ENCODE peak calls at places on chromosomes 7 and 10, in nine cellular contexts. R is CD4-positive, alpha-beta T cell; K is stimulated activated CD4-positive, alpha-beta T cell treated with anti-CD3 and anti-CD28 coated beads, Interleukin-4, amount 100 ng/mL, for 24 hours; Z is occipital lobe; U is KBM-7; C is GOT3; B is stimulated activated naive CD4-positive, alpha-beta T cell; G is Calu3; O is NCI-H460. T is an unnamed sample.

GRCh38 chr7:151140826-151141225 is 26.7 kb downstream of the GBX1 start:
- DNase-seq in G (no peak), B (no peak), R (no peak), O (no peak), K (no peak), Z (no peak), U (no peak), C (no peak), T (no peak)

GRCh38 chr10:67790534-67791408 is 47.2 kb downstream of the DNAJC12 start:
- DNase-seq in K (peak; percentile 22), G (peak; percentile 39), R (no peak), Z (no peak), C (no peak), U (peak; percentile 79), B (no peak), O (peak; percentile 55), T (peak; percentile 49)

GRCh38 chr10:124002391-124003069 is 90.9 kb downstream of the CHST15 start:
- DNase-seq in G (no peak), U (no peak), B (no peak), R (no peak), Z (no peak), O (no peak), K (no peak), C (no peak), T (no peak)

GRCh38 chr10:90306187-90306586 is 551.7 kb downstream of the HTR7 start:
- DNase-seq in G (no peak), Z (no peak), R (no peak), B (no peak), O (no peak), C (no peak), K (no peak), U (no peak), T (no peak)

GRCh38 chr10:29635711-29636144 is 957 bp upstream of the SVIL start:
- DNase-seq in K (no peak), C (no peak), O (no peak), R (no peak), B (peak; percentile 5), G (peak; percentile 42), U (no peak), Z (no peak), T (peak; percentile 18)

GRCh38 chr10:125611216-125611615 is 71.7 kb downstream of the TEX36 start:
- DNase-seq in G (no peak), K (no peak), Z (no peak), O (no peak), R (no peak), C (no peak), B (no peak), U (no peak), T (no peak)

GRCh38 chr7:147570390-147570789 is 1020.2 kb upstream of the C7orf33 start:
- DNase-seq in C (no peak), R (no peak), G (no peak), Z (no peak), K (no peak), U (no peak), O (no peak), B (no peak), T (no peak)

GRCh38 chr7:130921391-130922180 is 187.6 kb upstream of the KLF14 start:
- DNase-seq in Z (peak; percentile 61), G (no peak), U (no peak), C (no peak), K (no peak), R (no peak), O (no peak), B (no peak), T (no peak)

GRCh38 chr7:152756126-152756525 is 3.4 kb upstream of the ACTR3B start:
- DNase-seq in Z (no peak), K (no peak), O (no peak), U (no peak), B (no peak), C (no peak), G (no peak), R (no peak), T (no peak)